ENCODE peak calls at places on chromosomes 1 and 21, in ten cellular contexts. V is NAMALWA; U is fibroblast of lung; S is HEK293T; A is C1 segment of cervical spinal cord; Z is left cardiac atrium; J is NCI-H510A treated with DMSO at 0.1 percent for 48 hours; Q is tibial artery; M is activated CD8-positive, alpha-beta T cell treated with anti-CD3 and anti-CD28 coated beads for 36 hours; X is ELR. Y is an unnamed sample.

GRCh38 chr21:34688715-34689114 is 19.9 kb downstream of the CLIC6 start:
- DNase-seq in V (no peak), U (no peak), S (no peak), A (no peak), Z (no peak), J (no peak), Q (no peak), M (no peak), X (no peak), Y (no peak)

GRCh38 chr1:150976879-150977694 is 2.5 kb upstream of the CERS2 start:
- DNase-seq in V (peak), U (no peak), S (no peak), A (peak), Z (peak), J (peak), Q (peak), M (peak), X (peak), Y (peak)

GRCh38 chr1:111878649-111879048 is 110.8 kb downstream of the KCND3 start:
- DNase-seq in V (no peak), U (no peak), S (no peak), A (no peak), Z (no peak), J (no peak), Q (no peak), M (no peak), X (no peak), Y (no peak)

GRCh38 chr1:231139659-231140650 is 21.9 kb upstream of the TRIM67 start:
- DNase-seq in V (no peak), U (peak), S (no peak), A (no peak), Z (no peak), J (no peak), Q (no peak), M (no peak), X (peak), Y (peak)

GRCh38 chr1:78728359-78728758 is 78.7 kb downstream of the IFI44 start:
- DNase-seq in V (no peak), U (no peak), S (no peak), A (no peak), Z (no peak), J (no peak), Q (no peak), M (no peak), X (no peak), Y (no peak)

GRCh38 chr1:30176477-30176876 is 546.9 kb downstream of the MATN1 start:
- DNase-seq in V (no peak), U (no peak), S (no peak), A (no peak), Z (no peak), J (no peak), Q (no peak), M (no peak), X (no peak), Y (no peak)

GRCh38 chr1:151540021-151540981 is at the start of gene TUFT1:
- DNase-seq in V (peak), U (peak), S (peak), A (peak), Z (peak), J (peak), Q (peak), M (peak), X (peak), Y (peak)

GRCh38 chr1:94117250-94117851 is 3.6 kb downstream of the ABCA4 start:
- DNase-seq in V (no peak), U (no peak), S (no peak), A (no peak), Z (no peak), J (no peak), Q (no peak), M (no peak), X (no peak), Y (no peak)

GRCh38 chr1:241612533-241613505 is 27.4 kb downstream of the CHML start:
- DNase-seq in V (no peak), U (peak), S (no peak), A (no peak), Z (no peak), J (no peak), Q (no peak), M (no peak), X (peak), Y (peak)

GRCh38 chr1:186605762-186606350 is 74.4 kb downstream of the PTGS2 start:
- DNase-seq in V (peak), U (peak), S (peak), A (no peak), Z (peak), J (peak), Q (peak), M (peak), X (peak), Y (peak)

GRCh38 chr1:21921100-21921875 is 15.8 kb downstream of the HSPG2 start:
- DNase-seq in V (no peak), U (no peak), S (no peak), A (no peak), Z (no peak), J (no peak), Q (no peak), M (no peak), X (no peak), Y (no peak)

GRCh38 chr1:111769517-111770146 is 13.9 kb downstream of the DDX20 start:
- DNase-seq in V (peak), U (peak), S (peak), A (no peak), Z (no peak), J (peak), Q (no peak), M (peak), X (peak), Y (peak)

GRCh38 chr1:165734906-165735305 is 33.8 kb downstream of the TMCO1 start:
- DNase-seq in V (no peak), U (no peak), S (no peak), A (no peak), Z (no peak), J (no peak), Q (no peak), M (no peak), X (no peak), Y (no peak)

GRCh38 chr1:910881-911721 is 12.6 kb upstream of the SAMD11 start:
- DNase-seq in V (peak), U (peak), S (no peak), A (no peak), Z (peak), J (peak), Q (no peak), M (peak), X (peak), Y (no peak)

GRCh38 chr1:28258628-28259251 is 578 bp upstream of the SESN2 start:
- DNase-seq in V (no peak), U (no peak), S (no peak), A (no peak), Z (no peak), J (no peak), Q (no peak), M (peak), X (peak), Y (no peak)

GRCh38 chr1:227899141-227899819 is 48.5 kb downstream of the WNT9A start:
- DNase-seq in V (no peak), U (no peak), S (no peak), A (no peak), Z (no peak), J (no peak), Q (peak), M (peak), X (no peak), Y (no peak)

GRCh38 chr1:242690849-242691602 is 166.5 kb upstream of the PLD5 start:
- DNase-seq in V (no peak), U (no peak), S (no peak), A (no peak), Z (no peak), J (no peak), Q (no peak), M (no peak), X (no peak), Y (no peak)

GRCh38 chr1:66563094-66563800 is 29.3 kb downstream of the SGIP1 start:
- DNase-seq in V (no peak), U (peak), S (no peak), A (no peak), Z (no peak), J (no peak), Q (peak), M (no peak), X (peak), Y (peak)

GRCh38 chr1:209585672-209586071 is 2.2 kb downstream of the CAMK1G start:
- DNase-seq in V (no peak), U (peak), S (peak), A (peak), Z (peak), J (peak), Q (no peak), M (peak), X (peak), Y (no peak)